ENCODE peak calls at places on chromosomes 3 and 15, in four cellular contexts. C is GM12878, F is K562, V is HepG2. H is an unnamed sample.

GRCh38 chr15:67884514-67885225 is 44.8 kb upstream of the RNU6-1 start:
- DNase-seq in C (no peak), F (peak; percentile 94), V (peak; percentile 89), H (no peak)

GRCh38 chr15:51909591-51909990 is 62.0 kb downstream of the LEO1 start:
- DNase-seq in C (no peak), F (no peak), V (no peak), H (no peak)

GRCh38 chr3:146543461-146544012 is 870 bp downstream of the PLSCR1 start:
- DNase-seq in C (no peak), F (peak; percentile 31), V (no peak), H (no peak)

GRCh38 chr15:42149493-42150245 is 6.8 kb downstream of the PLA2G4F start:
- DNase-seq in C (no peak), F (no peak), V (peak; percentile 15), H (no peak)

GRCh38 chr3:141240290-141241247 is 8.9 kb downstream of the PXYLP1 start:
- DNase-seq in C (no peak), F (no peak), V (no peak), H (no peak)

GRCh38 chr3:123743121-123743520 is 141.0 kb downstream of the MYLK start:
- DNase-seq in C (no peak), F (no peak), V (no peak), H (no peak)

GRCh38 chr15:95603802-95604201 is 726.7 kb upstream of the NR2F2 start:
- DNase-seq in C (no peak), F (no peak), V (no peak), H (no peak)

GRCh38 chr15:96619171-96619570 is 288.7 kb downstream of the NR2F2 start:
- DNase-seq in C (no peak), F (no peak), V (no peak), H (no peak)

GRCh38 chr3:186519021-186519658 is 25.0 kb downstream of the CRYGS start:
- DNase-seq in C (peak; percentile 81), F (no peak), V (no peak), H (no peak)

GRCh38 chr15:79136434-79137046 is 46.0 kb upstream of the RASGRF1 start:
- DNase-seq in C (no peak), F (no peak), V (no peak), H (no peak)

GRCh38 chr3:66863205-66864135 is 134.6 kb upstream of the KBTBD8 start:
- DNase-seq in C (no peak), F (no peak), V (no peak), H (no peak)

GRCh38 chr15:58136731-58137130 is 1.4 kb upstream of the AQP9 start:
- DNase-seq in C (no peak), F (no peak), V (no peak), H (no peak)

GRCh38 chr15:78437107-78437761 is 782 bp upstream of the IREB2 start:
- DNase-seq in C (no peak), F (peak; percentile 74), V (no peak), H (peak; percentile 7)

GRCh38 chr3:196537319-196537984 is 22.3 kb upstream of the SMCO1 start:
- DNase-seq in C (no peak), F (peak; percentile 40), V (no peak), H (no peak)

DNA sequence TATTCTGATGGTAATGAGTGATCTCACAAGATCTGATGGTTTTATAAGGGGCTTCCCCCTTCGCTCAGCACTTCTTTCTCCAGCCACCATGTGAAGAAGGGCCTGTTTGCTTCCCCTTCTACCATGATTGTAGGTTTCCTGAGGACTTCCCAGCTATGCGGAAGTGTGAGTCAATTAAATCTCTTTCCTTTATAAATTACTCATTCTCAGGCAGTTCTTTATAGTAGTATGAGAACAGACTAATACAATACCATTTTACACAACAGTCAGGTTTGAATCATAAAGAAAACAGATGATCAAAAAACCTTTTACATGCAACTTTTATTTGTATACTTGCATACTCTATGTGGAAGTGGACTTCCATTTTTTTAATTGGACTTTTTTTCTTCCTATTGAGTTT is 46.7 kb upstream of the CBLB start:
- DNase-seq in C (no peak), F (no peak), V (no peak), H (no peak)
- TF ChIP-seq SRF in C (no peak), F (no peak), V (no peak), H (no peak)

DNA sequence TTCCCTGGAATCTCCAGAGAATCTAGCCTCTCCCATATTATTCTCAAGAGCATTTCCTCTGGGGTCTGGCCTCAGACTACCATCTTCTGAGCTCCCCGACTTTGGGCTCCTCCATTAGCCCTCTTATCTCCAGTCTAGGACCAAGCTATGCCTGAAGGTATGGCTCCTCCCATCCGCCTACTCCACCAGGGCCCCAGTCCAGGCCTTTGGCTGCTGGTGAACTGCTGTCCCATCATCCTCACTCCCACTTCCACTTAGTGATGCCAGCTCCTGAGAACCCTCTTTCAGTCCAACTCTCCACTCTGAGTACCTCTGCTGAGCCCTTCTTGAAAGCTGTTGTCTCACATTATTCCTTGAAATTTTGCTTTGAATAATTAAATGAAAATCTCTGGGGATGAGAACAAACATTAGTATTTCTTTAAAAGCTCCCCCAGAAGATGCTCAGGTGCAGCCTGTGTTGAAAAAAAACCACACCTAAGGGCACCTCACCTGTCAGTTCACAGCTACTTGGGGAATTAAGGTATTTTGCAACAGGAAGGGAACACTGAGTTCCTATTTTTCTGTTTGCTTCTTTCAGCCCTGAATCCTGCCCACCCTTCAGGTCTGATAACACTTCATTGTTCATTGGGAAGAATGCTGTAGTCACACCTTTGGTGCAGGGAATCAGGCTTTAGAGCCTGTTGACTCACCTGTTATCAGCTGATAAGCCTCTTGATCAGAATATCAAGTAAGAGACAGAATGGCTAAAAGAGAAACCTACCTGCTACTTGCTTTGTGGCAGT is 9.5 kb downstream of the CLDN18 start:
- DNase-seq in C (no peak), F (no peak), V (no peak), H (no peak)
- TF ChIP-seq SRF in C (no peak), F (no peak), V (no peak), H (no peak)

DNA sequence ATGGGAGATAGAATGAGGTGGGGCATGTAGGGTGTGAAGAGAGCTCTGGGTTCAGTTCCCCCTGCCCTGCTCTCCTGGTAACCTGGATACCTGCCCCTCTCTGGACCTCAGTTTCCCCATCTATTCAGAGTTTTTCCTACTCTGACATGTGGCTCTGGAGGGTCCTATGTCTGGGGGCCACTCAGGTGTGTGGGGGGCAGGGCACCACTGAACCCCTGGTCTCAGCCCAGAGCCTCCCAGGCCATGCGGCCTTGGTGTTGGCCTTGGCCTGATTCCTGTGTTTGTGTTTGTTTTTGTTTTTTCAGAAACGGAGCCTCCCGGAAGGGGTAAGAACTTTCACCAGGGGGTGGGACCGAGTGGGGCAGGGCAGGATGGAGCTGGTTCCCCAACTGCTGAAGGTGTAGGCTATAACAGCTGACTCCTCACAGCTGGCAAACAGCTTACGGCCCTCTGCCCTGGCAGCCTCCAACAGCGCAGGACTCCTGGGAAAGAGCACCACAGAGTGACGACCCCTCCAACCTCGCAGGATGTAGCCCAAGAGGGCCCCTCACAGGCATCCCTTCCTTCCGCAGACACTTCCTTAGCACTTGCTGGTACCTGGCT is 803 bp downstream of the ITIH3 start:
- DNase-seq in C (no peak), F (no peak), V (peak; percentile 63), H (no peak)
- TF ChIP-seq SRF in C (no peak), F (no peak), V (no peak), H (no peak)

GRCh38 chr3:44125882-44126281 is 115.8 kb upstream of the TOPAZ1 start:
- DNase-seq in C (no peak), F (no peak), V (no peak), H (no peak)
- TF ChIP-seq SRF in C (no peak), F (no peak), V (no peak), H (no peak)

H was measured in HCT116.